ENCODE peak calls at places on chromosomes 1 and 21, in seven cellular contexts. R is heart right ventricle, X is psoas muscle, J is heart left ventricle, Z is progenitor cell of endocrine pancreas, I is GM20000, E is astrocyte of the spinal cord. O is an unnamed sample.

GRCh38 chr1:233269656-233270055 is 25.9 kb downstream of the PCNX2 start:
- DNase-seq in R (no peak), X (no peak), J (no peak), Z (no peak), I (no peak), E (peak), O (no peak)

GRCh38 chr1:150235436-150235851 is 468 bp downstream of the ANP32E start:
- DNase-seq in R (peak), X (no peak), J (no peak), Z (no peak), I (peak), E (peak), O (peak)

GRCh38 chr1:64121766-64122385 is 81.5 kb upstream of the UBE2U start:
- DNase-seq in R (no peak), X (no peak), J (no peak), Z (no peak), I (no peak), E (no peak), O (no peak)

GRCh38 chr1:204417231-204417997 is 5.8 kb upstream of the PPP1R15B start:
- DNase-seq in R (peak), X (peak), J (peak), Z (no peak), I (no peak), E (peak), O (peak)

GRCh38 chr1:4554291-4554865 is 100.0 kb upstream of the AJAP1 start:
- DNase-seq in R (no peak), X (no peak), J (no peak), Z (no peak), I (no peak), E (no peak), O (no peak)

GRCh38 chr1:58939666-58940370 is 156.0 kb upstream of the JUN start:
- DNase-seq in R (no peak), X (no peak), J (no peak), Z (no peak), I (no peak), E (no peak), O (no peak)

GRCh38 chr1:14017531-14017961 is 317.6 kb downstream of the PRDM2 start:
- DNase-seq in R (no peak), X (no peak), J (no peak), Z (no peak), I (no peak), E (no peak), O (no peak)

GRCh38 chr1:8880068-8880676 is 1.7 kb upstream of the ENO1 start:
- DNase-seq in R (peak), X (no peak), J (no peak), Z (no peak), I (peak), E (peak), O (no peak)

GRCh38 chr1:230167419-230167852 is 100.4 kb downstream of the GALNT2 start:
- DNase-seq in R (no peak), X (no peak), J (no peak), Z (no peak), I (peak), E (peak), O (no peak)

GRCh38 chr1:64295566-64295965 is 92.1 kb downstream of the UBE2U start:
- DNase-seq in R (no peak), X (no peak), J (no peak), Z (no peak), I (no peak), E (peak), O (no peak)

GRCh38 chr1:47474278-47475193 is 36.7 kb downstream of the FOXD2 start:
- DNase-seq in R (no peak), X (no peak), J (no peak), Z (no peak), I (no peak), E (no peak), O (no peak)

GRCh38 chr1:31230378-31230777 is 9.3 kb downstream of the NKAIN1 start:
- DNase-seq in R (no peak), X (no peak), J (no peak), Z (no peak), I (no peak), E (no peak), O (no peak)

GRCh38 chr1:198669023-198669698 is 30.3 kb downstream of the PTPRC start:
- DNase-seq in R (no peak), X (no peak), J (no peak), Z (no peak), I (peak), E (peak), O (no peak)

GRCh38 chr1:76291737-76292136 is 217.2 kb downstream of the ST6GALNAC3 start:
- DNase-seq in R (no peak), X (no peak), J (no peak), Z (no peak), I (no peak), E (no peak), O (no peak)

GRCh38 chr1:166843769-166844596 is 4.7 kb downstream of the POGK start:
- DNase-seq in R (no peak), X (no peak), J (no peak), Z (no peak), I (no peak), E (no peak), O (no peak)

GRCh38 chr1:181159451-181160151 is 71.1 kb downstream of the IER5 start:
- DNase-seq in R (peak), X (no peak), J (peak), Z (no peak), I (no peak), E (peak), O (no peak)

GRCh38 chr1:180243517-180244221 is 13.6 kb downstream of the LHX4 start:
- DNase-seq in R (no peak), X (no peak), J (no peak), Z (no peak), I (no peak), E (no peak), O (no peak)

GRCh38 chr1:6086358-6086757 is 40.7 kb downstream of the KCNAB2 start:
- DNase-seq in R (no peak), X (no peak), J (no peak), Z (no peak), I (no peak), E (no peak), O (no peak)

GRCh38 chr21:34061983-34062382 is 11.4 kb upstream of the MRPS6 start:
- DNase-seq in R (no peak), X (no peak), J (no peak), Z (no peak), I (no peak), E (no peak), O (no peak)

GRCh38 chr1:24541711-24542346 is 14.1 kb upstream of the NCMAP start:
- DNase-seq in R (no peak), X (no peak), J (no peak), Z (no peak), I (no peak), E (no peak), O (no peak)

GRCh38 chr1:117036018-117036421 is 24.1 kb upstream of the TTF2 start:
- DNase-seq in R (no peak), X (no peak), J (no peak), Z (no peak), I (no peak), E (no peak), O (no peak)

GRCh38 chr1:209102120-209102519 is 481.4 kb upstream of the CAMK1G start:
- DNase-seq in R (no peak), X (no peak), J (no peak), Z (no peak), I (no peak), E (no peak), O (no peak)

GRCh38 chr1:77832889-77833288 is 53.4 kb downstream of the MIGA1 start:
- DNase-seq in R (no peak), X (no peak), J (no peak), Z (no peak), I (no peak), E (peak), O (no peak)

GRCh38 chr1:24329797-24330543 is 10.8 kb downstream of the GRHL3 start:
- DNase-seq in R (no peak), X (no peak), J (no peak), Z (no peak), I (no peak), E (peak), O (no peak)

GRCh38 chr1:173862769-173863223 is 5.0 kb downstream of the GAS5 start:
- DNase-seq in R (no peak), X (no peak), J (no peak), Z (no peak), I (no peak), E (no peak), O (no peak)

GRCh38 chr1:21232044-21232443 is 55.3 kb upstream of the EIF4G3 start:
- DNase-seq in R (peak), X (no peak), J (peak), Z (peak), I (peak), E (peak), O (no peak)

GRCh38 chr1:53505891-53506290 is 46.7 kb downstream of the DMRTB1 start:
- DNase-seq in R (no peak), X (no peak), J (no peak), Z (no peak), I (no peak), E (no peak), O (no peak)

GRCh38 chr1:15425961-15426360 is 12.3 kb upstream of the CTRC start:
- DNase-seq in R (no peak), X (peak), J (no peak), Z (no peak), I (no peak), E (no peak), O (no peak)

GRCh38 chr1:94327001-94327685 is 89.8 kb upstream of the ARHGAP29 start:
- DNase-seq in R (peak), X (peak), J (peak), Z (no peak), I (no peak), E (peak), O (no peak)

GRCh38 chr1:94332952-94333351 is 85.2 kb upstream of the ABCD3 start:
- DNase-seq in R (no peak), X (no peak), J (no peak), Z (no peak), I (peak), E (peak), O (no peak)

GRCh38 chr1:94332516-94332915 is 85.7 kb upstream of the ABCD3 start:
- DNase-seq in R (no peak), X (no peak), J (no peak), Z (no peak), I (no peak), E (no peak), O (no peak)

GRCh38 chr1:94329276-94329675 is 88.9 kb upstream of the ABCD3 start:
- DNase-seq in R (no peak), X (no peak), J (no peak), Z (no peak), I (no peak), E (no peak), O (no peak)

GRCh38 chr1:94329986-94330385 is 88.2 kb upstream of the ABCD3 start:
- DNase-seq in R (peak), X (no peak), J (peak), Z (no peak), I (no peak), E (peak), O (no peak)
- TF ChIP-seq CTCF in R (peak), X (no peak), J (peak), Z (peak), I (no peak), E (peak), O (peak)

GRCh38 chr1:156242738-156243137 is 754 bp downstream of the BGLAP start:
- DNase-seq in R (no peak), X (no peak), J (no peak), Z (no peak), I (no peak), E (no peak), O (no peak)

GRCh38 chr1:156241926-156242325 is at the start of gene BGLAP:
- DNase-seq in R (no peak), X (peak), J (no peak), Z (no peak), I (no peak), E (no peak), O (no peak)

GRCh38 chr1:156236164-156236563 is 5.8 kb upstream of the BGLAP start:
- DNase-seq in R (no peak), X (peak), J (no peak), Z (no peak), I (no peak), E (no peak), O (no peak)

GRCh38 chr1:156241311-156241811 is 623 bp upstream of the BGLAP start:
- DNase-seq in R (no peak), X (peak), J (no peak), Z (no peak), I (no peak), E (peak), O (no peak)

DNA sequence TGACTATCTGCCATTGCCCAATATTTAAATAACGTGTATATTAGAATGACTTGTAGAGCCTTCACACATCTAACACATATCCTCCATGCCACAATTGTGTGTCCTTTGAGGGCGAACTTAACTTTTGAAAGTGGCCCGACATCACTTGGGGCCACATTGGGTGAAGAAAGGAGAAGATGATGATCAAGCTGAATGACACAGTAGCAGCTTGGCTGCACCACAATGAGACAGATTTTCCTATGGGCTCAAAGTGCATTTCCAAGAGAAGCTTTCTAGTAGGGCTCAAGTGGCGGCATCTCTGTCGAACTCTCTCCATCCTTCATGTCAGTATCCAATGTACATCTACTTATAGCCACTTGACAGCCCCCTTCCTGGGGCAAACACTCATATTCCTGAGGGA is 3.7 kb upstream of the BGLAP start:
- DNase-seq in R (no peak), X (no peak), J (no peak), Z (no peak), I (no peak), E (no peak), O (no peak)
- TF ChIP-seq CTCF in R (no peak), X (no peak), J (no peak), Z (no peak), I (no peak), E (no peak), O (no peak)

DNA sequence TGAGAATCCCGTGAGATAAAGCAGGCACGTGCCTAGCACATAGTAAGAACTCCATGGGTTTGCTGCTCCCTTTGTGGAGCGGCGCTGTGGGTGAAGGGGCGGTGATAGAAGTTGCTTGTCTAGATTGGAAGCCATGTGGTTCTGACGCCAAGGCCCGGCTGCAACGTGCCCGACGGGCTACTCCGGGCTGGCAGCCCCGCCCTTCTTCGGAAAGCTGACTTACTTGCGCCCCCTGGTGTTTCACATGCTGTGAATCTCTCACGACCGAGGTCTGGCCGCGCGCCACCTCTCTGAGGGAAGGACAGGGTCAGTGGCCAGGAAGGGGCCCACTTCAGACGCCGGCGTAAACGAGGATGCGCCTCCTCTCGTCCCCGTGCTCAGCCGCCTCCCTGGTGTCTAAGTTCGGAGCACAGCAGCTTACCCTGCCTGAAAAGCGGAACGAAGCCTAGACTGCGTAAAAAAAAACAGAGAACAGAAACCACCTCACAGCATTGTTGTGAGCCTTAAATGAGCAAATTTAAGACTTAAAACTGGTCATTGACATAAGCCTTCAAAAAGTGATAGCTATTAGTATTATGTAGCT is 42.6 kb upstream of the WNT2B start:
- DNase-seq in R (peak), X (peak), J (peak), Z (peak), I (peak), E (peak), O (peak)
- TF ChIP-seq CTCF in R (peak), X (peak), J (peak), Z (peak), I (peak), E (peak), O (peak)

GRCh38 chr1:206979379-206980043 is 9.3 kb upstream of the FCAMR start:
- DNase-seq in R (no peak), X (no peak), J (no peak), Z (no peak), I (peak), E (peak), O (no peak)
- TF ChIP-seq CTCF in R (peak), X (no peak), J (peak), Z (peak), I (peak), E (peak), O (peak)

GRCh38 chr1:50967416-50968020 is 2.5 kb upstream of the CDKN2C start:
- DNase-seq in R (no peak), X (no peak), J (no peak), Z (no peak), I (peak), E (no peak), O (no peak)

GRCh38 chr1:50968884-50969610 is 998 bp upstream of the CDKN2C start:
- DNase-seq in R (peak), X (peak), J (peak), Z (peak), I (peak), E (peak), O (no peak)

GRCh38 chr1:50970508-50970885 is 452 bp downstream of the CDKN2C start:
- DNase-seq in R (no peak), X (no peak), J (no peak), Z (no peak), I (no peak), E (no peak), O (no peak)

GRCh38 chr1:50969611-50970507 is at the start of gene CDKN2C:
- DNase-seq in R (peak), X (peak), J (peak), Z (peak), I (peak), E (peak), O (no peak)

GRCh38 chr1:50968021-50968883 is 1.8 kb upstream of the CDKN2C start:
- DNase-seq in R (peak), X (peak), J (peak), Z (peak), I (peak), E (peak), O (peak)
- TF ChIP-seq CTCF in R (peak), X (peak), J (peak), Z (peak), I (peak), E (peak), O (peak)

GRCh38 chr21:42307106-42307505 is 8.1 kb downstream of the TFF3 start:
- DNase-seq in R (no peak), X (no peak), J (no peak), Z (no peak), I (no peak), E (no peak), O (no peak)

GRCh38 chr21:42309753-42310213 is 5.4 kb downstream of the TFF3 start:
- DNase-seq in R (peak), X (peak), J (peak), Z (peak), I (peak), E (peak), O (no peak)

GRCh38 chr21:42310411-42311001 is 4.7 kb downstream of the TFF3 start:
- DNase-seq in R (no peak), X (no peak), J (no peak), Z (no peak), I (no peak), E (no peak), O (peak)

GRCh38 chr21:42308161-42308913 is 6.9 kb downstream of the TFF3 start:
- DNase-seq in R (no peak), X (no peak), J (no peak), Z (no peak), I (no peak), E (no peak), O (no peak)

DNA sequence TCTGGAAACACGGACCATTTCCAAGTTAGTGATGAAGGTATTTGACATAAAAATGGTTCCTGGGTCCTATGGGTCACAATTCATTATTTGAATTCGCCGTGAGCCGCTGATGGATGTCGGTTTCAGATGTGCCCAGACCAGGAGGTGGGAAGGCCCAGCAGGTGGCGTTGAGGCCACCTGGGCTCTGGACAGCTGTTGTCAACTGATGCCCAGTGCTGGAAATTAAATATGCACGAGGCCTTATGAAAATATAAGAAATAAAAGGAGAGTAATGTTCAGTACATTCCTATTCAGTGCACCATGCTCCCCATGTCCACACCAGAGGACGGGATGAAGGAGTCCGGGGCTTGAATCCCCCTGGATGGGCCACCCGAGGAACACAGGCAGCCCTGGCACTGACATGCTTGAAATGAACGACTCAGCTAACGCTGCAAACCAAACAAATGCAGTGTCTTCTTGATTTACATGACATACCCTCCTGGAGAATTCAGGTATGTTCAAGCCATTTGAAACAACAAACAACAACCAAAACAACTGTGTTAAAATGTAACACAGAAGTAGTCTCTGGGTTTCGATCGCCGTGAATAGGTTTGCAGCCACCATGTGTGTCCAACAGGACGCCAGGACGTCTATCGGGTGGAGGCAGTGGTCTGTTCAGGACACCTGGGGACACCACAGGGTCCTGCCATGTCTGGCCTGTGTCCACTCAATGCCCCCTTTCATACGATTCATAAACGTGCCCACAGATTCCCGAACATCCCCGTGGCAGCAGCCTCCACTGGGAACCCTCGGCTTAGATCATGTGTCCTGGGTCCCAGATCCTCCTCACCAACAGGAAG is 6.1 kb downstream of the TFF3 start:
- DNase-seq in R (no peak), X (no peak), J (no peak), Z (no peak), I (peak), E (no peak), O (no peak)
- TF ChIP-seq CTCF in R (no peak), X (no peak), J (no peak), Z (no peak), I (no peak), E (no peak), O (no peak)

O was measured in type B pancreatic cell.